ENCODE peak calls at places on chromosomes 16 and 17, in seven cellular contexts. V is lower leg skin, K is GM12891, R is prostate gland, E is tibial nerve, S is A549, D is transverse colon. B is an unnamed sample.

GRCh38 chr17:43803758-43804157 is 23.5 kb downstream of the CFAP97D1 start:
- DNase-seq in V (no peak), K (no peak), R (no peak), E (no peak), S (no peak), D (no peak), B (no peak)

GRCh38 chr17:80770881-80771611 is 220.6 kb upstream of the CHMP6 start:
- DNase-seq in V (no peak), K (no peak), R (no peak), E (no peak), S (no peak), D (no peak), B (no peak)

GRCh38 chr16:1961651-1962067 is 2.3 kb downstream of the NDUFB10 start:
- DNase-seq in V (no peak), K (no peak), R (no peak), E (no peak), S (no peak), D (no peak), B (no peak)

GRCh38 chr16:14284930-14285541 is 213.9 kb downstream of the MRTFB start:
- DNase-seq in V (no peak), K (no peak), R (no peak), E (peak), S (peak), D (peak), B (peak)

GRCh38 chr16:78045865-78046581 is 23.7 kb downstream of the CLEC3A start:
- DNase-seq in V (no peak), K (peak), R (peak), E (peak), S (peak), D (peak), B (peak)

GRCh38 chr17:52150935-52151334 is 7.6 kb downstream of the CA10 start:
- DNase-seq in V (no peak), K (no peak), R (no peak), E (no peak), S (no peak), D (no peak), B (no peak)

GRCh38 chr17:49616086-49616485 is 40.4 kb downstream of the NXPH3 start:
- DNase-seq in V (no peak), K (no peak), R (no peak), E (no peak), S (peak), D (no peak), B (no peak)

GRCh38 chr16:72935896-72936295 is 112.0 kb downstream of the ZFHX3 start:
- DNase-seq in V (no peak), K (no peak), R (no peak), E (peak), S (no peak), D (no peak), B (no peak)

GRCh38 chr16:81600275-81600674 is 155.7 kb downstream of the CMIP start:
- DNase-seq in V (no peak), K (no peak), R (peak), E (no peak), S (no peak), D (no peak), B (peak)

GRCh38 chr17:2388705-2389099 is 12.2 kb downstream of the MNT start:
- DNase-seq in V (no peak), K (no peak), R (no peak), E (no peak), S (no peak), D (no peak), B (no peak)

GRCh38 chr16:27515874-27516353 is 33.8 kb downstream of the GTF3C1 start:
- DNase-seq in V (no peak), K (peak), R (no peak), E (no peak), S (peak), D (no peak), B (peak)

GRCh38 chr17:64155751-64156544 is 26.0 kb upstream of the ERN1 start:
- DNase-seq in V (peak), K (no peak), R (peak), E (peak), S (no peak), D (peak), B (no peak)

GRCh38 chr17:35709874-35710273 is 21.6 kb upstream of the RASL10B start:
- DNase-seq in V (no peak), K (no peak), R (no peak), E (no peak), S (no peak), D (no peak), B (no peak)

GRCh38 chr17:50952889-50953288 is 86.7 kb upstream of the TOB1 start:
- DNase-seq in V (no peak), K (no peak), R (no peak), E (no peak), S (no peak), D (no peak), B (no peak)

GRCh38 chr17:75910699-75911098 is 6.0 kb upstream of the MRPL38 start:
- DNase-seq in V (no peak), K (no peak), R (peak), E (no peak), S (no peak), D (no peak), B (no peak)

GRCh38 chr16:22161401-22161800 is 905 bp upstream of the SDR42E2 start:
- DNase-seq in V (no peak), K (no peak), R (no peak), E (no peak), S (no peak), D (no peak), B (no peak)

GRCh38 chr16:57916735-57917450 is 54.0 kb downstream of the CNGB1 start:
- DNase-seq in V (no peak), K (no peak), R (no peak), E (no peak), S (no peak), D (no peak), B (peak)

GRCh38 chr17:62303476-62303875 is 76.9 kb upstream of the EFCAB3 start:
- DNase-seq in V (no peak), K (no peak), R (no peak), E (no peak), S (no peak), D (no peak), B (no peak)

GRCh38 chr16:49696414-49697101 is 159.4 kb downstream of the ZNF423 start:
- DNase-seq in V (no peak), K (no peak), R (no peak), E (no peak), S (no peak), D (no peak), B (no peak)

GRCh38 chr17:45992904-45993303 is 6.1 kb upstream of the STH start:
- DNase-seq in V (no peak), K (no peak), R (no peak), E (no peak), S (no peak), D (no peak), B (no peak)

GRCh38 chr17:50129303-50129945 is 536 bp downstream of the SAMD14 start:
- DNase-seq in V (no peak), K (peak), R (no peak), E (no peak), S (no peak), D (no peak), B (no peak)

GRCh38 chr16:528111-529011 is 849 bp downstream of the CAPN15 start:
- DNase-seq in V (peak), K (no peak), R (no peak), E (no peak), S (no peak), D (peak), B (peak)

GRCh38 chr16:1428511-1428910 is 2.4 kb upstream of the PERCC1 start:
- DNase-seq in V (no peak), K (peak), R (no peak), E (no peak), S (peak), D (no peak), B (no peak)

GRCh38 chr16:88437367-88437964 is 15.6 kb upstream of the ZFPM1 start:
- DNase-seq in V (no peak), K (peak), R (no peak), E (no peak), S (peak), D (peak), B (no peak)

GRCh38 chr16:85836706-85837582 is 37.4 kb downstream of the COX4I1 start:
- DNase-seq in V (no peak), K (no peak), R (no peak), E (no peak), S (no peak), D (no peak), B (no peak)

GRCh38 chr16:8096211-8096610 is 494.1 kb downstream of the TMEM114 start:
- DNase-seq in V (no peak), K (no peak), R (no peak), E (no peak), S (no peak), D (no peak), B (no peak)

DNA sequence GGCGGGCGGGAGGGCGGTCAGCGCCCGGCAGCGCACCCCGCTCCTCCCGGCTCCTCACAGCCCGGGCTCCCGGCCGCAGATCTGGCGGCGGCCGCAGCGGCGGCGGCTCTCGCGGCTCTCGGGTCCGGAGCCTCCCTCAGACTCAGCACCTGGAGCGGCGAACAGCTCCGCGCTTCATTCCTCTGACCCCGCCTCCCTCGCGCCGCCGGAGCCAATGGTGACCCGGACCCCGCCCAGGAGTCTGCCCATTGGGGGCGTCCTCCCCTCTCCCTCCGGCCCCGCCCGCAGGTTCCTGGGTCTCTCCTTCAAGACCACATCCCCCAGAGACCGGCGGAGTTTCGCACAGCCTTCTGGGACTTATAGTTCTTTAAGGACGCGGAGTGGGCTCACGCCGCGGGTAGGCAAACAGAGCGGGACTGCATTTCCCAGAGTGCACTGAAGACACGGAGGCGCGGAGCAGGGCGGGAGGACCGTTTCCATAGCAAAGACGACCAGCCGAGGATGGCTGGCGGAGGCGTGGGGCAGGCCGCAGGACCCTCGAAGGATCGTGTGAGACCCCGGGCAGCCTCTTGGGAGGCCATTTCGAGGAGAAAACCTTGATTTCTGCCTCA is at the start of gene SMPD3:
- DNase-seq in V (peak), K (peak), R (peak), E (peak), S (peak), D (peak), B (peak)
- TF ChIP-seq POLR2A in V (no peak), K (no peak), R (peak), E (no peak), S (peak), D (no peak), B (peak)

GRCh38 chr17:73192894-73193701 is at the start of gene COG1:
- DNase-seq in V (peak), K (peak), R (peak), E (peak), S (peak), D (peak), B (peak)
- TF ChIP-seq POLR2A in V (no peak), K (no peak), R (peak), E (no peak), S (peak), D (peak), B (peak)

GRCh38 chr16:13110124-13110796 is 208.9 kb downstream of the SHISA9 start:
- DNase-seq in V (no peak), K (no peak), R (no peak), E (no peak), S (peak), D (no peak), B (no peak)
- TF ChIP-seq POLR2A in V (no peak), K (no peak), R (no peak), E (no peak), S (no peak), D (no peak), B (no peak)

DNA sequence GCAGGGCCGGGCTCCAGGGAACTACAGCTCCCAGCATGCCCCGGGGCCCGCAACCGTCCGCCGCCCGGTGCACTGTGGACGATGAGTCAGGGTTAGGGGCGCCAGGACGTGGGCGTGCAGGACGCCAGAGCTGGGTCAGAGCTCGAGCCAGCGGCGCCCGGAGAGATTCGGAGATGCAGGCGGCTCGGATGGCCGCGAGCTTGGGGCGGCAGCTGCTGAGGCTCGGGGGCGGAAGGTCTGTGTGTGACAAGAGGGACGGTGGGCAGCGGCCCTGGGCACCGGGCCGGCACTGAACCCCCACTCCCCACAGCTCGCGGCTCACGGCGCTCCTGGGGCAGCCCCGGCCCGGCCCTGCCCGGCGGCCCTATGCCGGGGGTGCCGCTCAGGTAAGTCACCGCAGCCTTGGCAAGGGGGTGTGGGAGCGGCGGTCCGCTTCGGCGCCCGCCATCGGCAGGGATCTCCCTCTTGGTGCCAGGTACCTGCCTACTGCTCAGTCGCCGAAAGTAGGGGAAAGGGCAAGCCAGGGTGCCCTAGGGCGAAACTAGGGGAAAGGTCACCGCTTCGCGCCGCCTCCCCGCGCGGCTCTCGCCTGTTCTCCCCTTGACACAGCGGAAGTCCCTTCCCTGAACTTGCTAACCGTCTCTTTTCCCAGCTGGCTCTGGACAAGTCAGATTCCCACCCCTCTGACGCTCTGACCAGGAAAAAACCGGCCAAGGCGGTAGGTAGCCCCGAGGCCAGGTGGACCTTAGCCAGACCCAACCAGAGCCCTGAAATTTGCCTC is at the start of the genes ACADVL and DLG4:
- DNase-seq in V (peak), K (peak), R (peak), E (peak), S (peak), D (peak), B (peak)
- TF ChIP-seq POLR2A in V (peak), K (peak), R (peak), E (peak), S (peak), D (peak), B (peak)

DNA sequence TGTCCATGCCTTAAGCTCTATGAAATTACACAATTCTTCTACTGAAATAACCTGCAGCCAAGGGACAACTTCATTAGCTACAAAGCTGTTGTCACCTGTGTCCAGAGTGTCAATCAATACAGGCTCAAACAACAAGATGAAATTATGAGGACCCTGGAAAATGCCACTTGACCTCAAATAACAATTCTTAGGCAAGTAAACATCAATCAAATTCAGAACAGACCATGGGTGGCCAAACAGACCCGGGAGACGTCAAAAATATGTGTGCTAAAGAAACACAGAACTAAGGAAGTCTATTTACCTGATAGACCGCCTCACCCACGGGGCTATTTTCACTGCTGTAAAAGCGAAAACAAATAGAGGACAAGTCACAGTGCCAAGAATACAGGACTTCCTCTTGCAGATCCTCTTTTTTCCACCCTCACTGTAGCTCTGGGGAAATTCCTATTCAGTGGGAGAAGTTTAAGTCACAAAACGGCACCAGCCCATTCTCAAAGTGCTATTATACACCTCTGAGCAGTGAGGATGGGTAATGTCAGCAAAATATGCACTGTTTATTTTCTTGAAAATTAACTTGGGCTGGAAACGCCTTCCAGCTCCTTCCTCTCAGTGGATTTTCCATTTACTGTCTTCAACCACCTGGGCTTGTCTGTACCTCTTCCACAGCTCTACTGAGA is 2.7 kb downstream of the LITAF start:
- DNase-seq in V (no peak), K (no peak), R (peak), E (no peak), S (no peak), D (peak), B (no peak)
- TF ChIP-seq POLR2A in V (no peak), K (no peak), R (peak), E (no peak), S (no peak), D (no peak), B (no peak)

GRCh38 chr17:28747046-28747691 is 3.4 kb downstream of the TRAF4 start:
- DNase-seq in V (no peak), K (no peak), R (peak), E (no peak), S (no peak), D (peak), B (no peak)

GRCh38 chr17:28749516-28750177 is 5.8 kb downstream of the TRAF4 start:
- DNase-seq in V (no peak), K (no peak), R (no peak), E (no peak), S (no peak), D (no peak), B (no peak)

GRCh38 chr17:28750178-28751047 is 6.6 kb downstream of the TRAF4 start:
- DNase-seq in V (peak), K (peak), R (peak), E (peak), S (peak), D (peak), B (peak)

GRCh38 chr17:28747801-28748750 is 4.3 kb downstream of the TRAF4 start:
- DNase-seq in V (no peak), K (no peak), R (no peak), E (no peak), S (no peak), D (no peak), B (no peak)

GRCh38 chr17:28748852-28749515 is 5.2 kb downstream of the TRAF4 start:
- DNase-seq in V (no peak), K (no peak), R (no peak), E (no peak), S (no peak), D (no peak), B (no peak)
- TF ChIP-seq POLR2A in V (no peak), K (no peak), R (no peak), E (no peak), S (no peak), D (no peak), B (no peak)

B was measured in H54.